ENCODE peak calls at places on chromosomes 4 and X, in six cellular contexts. X is lower lobe of right lung, Z is PC-9, K is left ventricle myocardium inferior, N is fibroblast of lung, C is astrocyte. L is an unnamed sample. For H3K9me3 and H3K36me3, the result is how much of the 10 kb centered on the place peaks cover.

GRCh38 chr4:41882622-41883347 is 52.4 kb upstream of the TMEM33 start:
- DNase-seq in X (peak), Z (peak), K (no peak), N (peak), C (no peak), L (no peak)

GRCh38 chr4:1211951-1212545 is 36.9 kb downstream of the CTBP1 start:
- DNase-seq in X (peak), Z (no peak), K (peak), N (no peak), C (no peak), L (no peak)

GRCh38 chr4:59086410-59086809 is 1976.2 kb upstream of the IGFBP7 start:
- DNase-seq in X (no peak), Z (no peak), K (no peak), N (no peak), C (no peak), L (no peak)

GRCh38 chr4:24599275-24599674 is 14.9 kb upstream of the DHX15 start:
- DNase-seq in X (no peak), Z (no peak), K (no peak), N (no peak), C (no peak), L (no peak)

GRCh38 chrX:16958356-16958755 is 11.9 kb downstream of the REPS2 start:
- DNase-seq in X (no peak), Z (no peak), K (no peak), N (no peak), C (no peak), L (no peak)

GRCh38 chr4:15451866-15452765 is 17.6 kb upstream of the CC2D2A start:
- DNase-seq in X (no peak), Z (peak), K (no peak), N (peak), C (peak), L (peak)

GRCh38 chr4:15147709-15148651 is 145.7 kb downstream of the CPEB2 start:
- DNase-seq in X (no peak), Z (no peak), K (no peak), N (no peak), C (no peak), L (no peak)

GRCh38 chr4:3168029-3168428 is 80.9 kb upstream of the MSANTD1 start:
- DNase-seq in X (no peak), Z (no peak), K (no peak), N (peak), C (peak), L (no peak)

GRCh38 chr4:47913858-47914218 is 545 bp downstream of the NFXL1 start:
- DNase-seq in X (peak), Z (no peak), K (peak), N (no peak), C (no peak), L (no peak)

GRCh38 chr4:145979160-145979559 is 40.5 kb upstream of the ZNF827 start:
- DNase-seq in X (no peak), Z (no peak), K (no peak), N (no peak), C (no peak), L (no peak)

GRCh38 chr4:80489798-80490197 is 154.3 kb downstream of the CFAP299 start:
- DNase-seq in X (no peak), Z (no peak), K (no peak), N (no peak), C (no peak), L (no peak)

GRCh38 chr4:23455482-23455881 is 434.4 kb downstream of the PPARGC1A start:
- DNase-seq in X (no peak), Z (no peak), K (no peak), N (peak), C (no peak), L (peak)

GRCh38 chr4:114052227-114052626 is 72.8 kb upstream of the ARSJ start:
- DNase-seq in X (no peak), Z (no peak), K (no peak), N (no peak), C (no peak), L (no peak)

GRCh38 chrX:17590892-17591740 is 146.2 kb upstream of the SCML1 start:
- DNase-seq in X (peak), Z (peak), K (peak), N (peak), C (peak), L (peak)

GRCh38 chr4:145101091-145101490 is 3.0 kb downstream of the ABCE1 start:
- DNase-seq in X (no peak), Z (no peak), K (no peak), N (peak), C (no peak), L (no peak)

GRCh38 chr4:139595989-139596679 is 40.1 kb upstream of the SETD7 start:
- DNase-seq in X (no peak), Z (peak), K (no peak), N (peak), C (peak), L (peak)

GRCh38 chr4:150251752-150252190 is 173.5 kb downstream of the DCLK2 start:
- DNase-seq in X (no peak), Z (no peak), K (no peak), N (peak), C (no peak), L (no peak)

GRCh38 chrX:30561191-30561590 is 16.4 kb downstream of the TASL start:
- DNase-seq in X (no peak), Z (no peak), K (peak), N (peak), C (no peak), L (no peak)

GRCh38 chrX:362351-362750 is 24.4 kb downstream of the PPP2R3B start:
- DNase-seq in X (no peak), Z (no peak), K (no peak), N (no peak), C (no peak), L (no peak)

GRCh38 chrX:53317365-53318069 is 36.1 kb upstream of the IQSEC2 start:
- DNase-seq in X (peak), Z (peak), K (peak), N (peak), C (peak), L (peak)

GRCh38 chrX:54246866-54247265 is 63.8 kb upstream of the FAM120C start:
- DNase-seq in X (no peak), Z (no peak), K (no peak), N (no peak), C (no peak), L (no peak)

GRCh38 chrX:39854772-39855747 is 242.7 kb downstream of the BCOR start:
- DNase-seq in X (no peak), Z (no peak), K (no peak), N (no peak), C (no peak), L (no peak)

GRCh38 chr4:175905939-175906338 is 93.9 kb upstream of the GPM6A start:
- DNase-seq in X (no peak), Z (no peak), K (no peak), N (no peak), C (no peak), L (no peak)

GRCh38 chr4:140777894-140778293 is 21.7 kb upstream of the TBC1D9 start:
- DNase-seq in X (no peak), Z (no peak), K (no peak), N (no peak), C (no peak), L (no peak)

GRCh38 chr4:77347341-77347740 is 190.3 kb downstream of the CCNG2 start:
- DNase-seq in X (no peak), Z (no peak), K (no peak), N (no peak), C (no peak), L (no peak)

GRCh38 chr4:19512086-19512485 is 739.6 kb upstream of the SLIT2 start:
- DNase-seq in X (no peak), Z (no peak), K (no peak), N (no peak), C (no peak), L (no peak)

GRCh38 chrX:103818844-103819243 is 13.2 kb downstream of the RAB9B start:
- DNase-seq in X (no peak), Z (no peak), K (no peak), N (peak), C (no peak), L (no peak)

GRCh38 chrX:117510453-117510852 is 606.2 kb downstream of the KLHL13 start:
- DNase-seq in X (no peak), Z (no peak), K (no peak), N (no peak), C (no peak), L (no peak)

GRCh38 chr4:183721207-183722081 is 62.4 kb downstream of the TRAPPC11 start:
- DNase-seq in X (peak), Z (peak), K (peak), N (peak), C (peak), L (no peak)

GRCh38 chr4:23333556-23333945 is 556.3 kb downstream of the PPARGC1A start:
- DNase-seq in X (no peak), Z (no peak), K (no peak), N (peak), C (peak), L (no peak)

GRCh38 chr4:1579834-1580686 is 104.1 kb downstream of the FAM53A start:
- DNase-seq in X (peak), Z (peak), K (peak), N (no peak), C (peak), L (peak)

GRCh38 chr4:26252349-26252748 is 68.5 kb upstream of the RBPJ start:
- DNase-seq in X (no peak), Z (peak), K (no peak), N (no peak), C (peak), L (no peak)

DNA sequence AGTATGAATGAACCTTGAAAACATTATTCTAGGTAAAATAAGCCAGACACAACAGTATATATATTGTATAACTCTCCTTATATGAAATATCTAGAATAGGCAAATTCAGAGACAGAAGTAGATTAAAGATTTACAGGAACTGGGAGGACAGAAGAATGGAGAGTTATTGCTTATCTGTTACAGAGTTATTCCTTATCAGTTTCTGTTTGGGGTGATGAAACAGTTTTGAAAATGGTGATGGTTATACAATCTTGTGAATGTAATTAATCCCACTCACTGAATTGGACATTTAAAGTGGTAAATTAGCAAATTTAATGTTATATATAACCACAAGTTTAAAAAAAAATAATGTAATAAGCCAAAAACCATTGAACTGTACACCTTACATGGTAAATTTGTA is 14.5 kb upstream of the EXOC1 start:
- DNase-seq in X (no peak), Z (no peak), K (no peak), N (no peak), C (no peak), L (no peak)
- H3K9me3 ChIP-seq in X (under half), Z (under half), K (under half), N (under half), C (under half), L (under half)

DNA sequence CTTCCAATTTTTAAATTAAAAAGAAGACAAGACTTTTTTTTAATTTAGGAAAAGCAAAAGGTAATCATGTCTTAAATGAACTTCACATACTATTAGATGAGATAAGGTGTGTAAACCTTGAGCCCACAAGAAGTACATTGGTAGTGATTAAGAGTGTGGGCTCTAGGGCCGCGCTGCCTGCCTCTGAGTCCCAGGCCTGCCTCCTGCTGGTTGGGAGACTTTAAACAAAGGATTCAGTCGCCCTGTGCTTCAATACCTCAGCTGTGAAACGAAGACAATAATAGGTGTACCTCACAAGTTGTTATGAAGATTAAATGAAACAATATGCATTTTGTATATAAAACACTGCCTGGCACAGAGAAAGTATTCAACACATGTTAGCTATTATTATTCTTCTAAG is 95.9 kb upstream of the MYOZ2 start:
- DNase-seq in X (no peak), Z (no peak), K (no peak), N (no peak), C (no peak), L (no peak)
- TF ChIP-seq CTCF in X (no peak), Z (no peak), K (peak), N (no peak), C (no peak), L (peak)

DNA sequence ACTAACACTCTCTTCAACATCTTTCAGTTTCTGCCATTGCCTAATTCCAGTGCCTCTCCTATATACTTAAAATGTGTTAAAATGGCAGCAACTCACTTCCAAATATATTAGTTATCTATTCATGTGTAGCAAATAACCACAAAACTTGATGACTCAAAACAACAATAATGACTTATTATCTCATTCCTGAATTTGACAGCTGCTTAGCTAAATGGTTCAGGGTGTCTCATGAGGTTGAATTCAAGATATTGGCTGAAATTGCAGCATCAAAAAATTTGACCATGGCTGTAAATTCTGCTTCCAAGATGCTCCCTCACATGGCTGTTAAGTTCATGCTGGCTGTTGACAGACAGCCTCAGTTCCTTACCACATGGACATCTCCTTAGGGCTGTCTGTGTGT is 25.3 kb downstream of the PITX2 start:
- DNase-seq in X (no peak), Z (no peak), K (no peak), N (no peak), C (no peak), L (no peak)
- H3K36me3 ChIP-seq in X (under half), Z (under half), K (under half), N (under half), C (under half), L (under half)

DNA sequence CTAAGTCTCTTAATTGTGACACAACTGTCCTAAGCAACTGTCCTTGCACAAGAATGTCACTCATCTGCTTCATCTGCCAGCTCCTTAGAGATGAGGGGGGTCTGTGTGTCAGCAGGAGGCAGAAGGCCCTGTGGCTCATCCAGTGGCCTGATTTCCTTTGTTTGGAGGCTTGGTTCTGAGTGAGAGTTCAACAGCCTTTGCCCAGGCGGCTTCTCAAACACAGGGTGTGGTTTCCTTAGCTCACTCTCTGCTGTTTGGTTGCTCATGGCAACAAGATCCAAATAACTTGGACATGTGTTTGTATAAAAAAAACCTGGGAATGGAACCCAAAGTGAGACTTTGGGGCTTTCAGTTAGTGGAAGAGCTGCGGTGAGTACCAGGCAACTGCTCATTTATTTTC is 46.6 kb downstream of the MAP7D3 start:
- DNase-seq in X (peak), Z (peak), K (no peak), N (peak), C (peak), L (peak)
- H3K9me3 ChIP-seq in X (under half), Z (under half), K (under half), N (under half), C (under half), L (under half)

GRCh38 chr4:185128272-185129119 is 14.6 kb upstream of the SLC25A4 start:
- DNase-seq in X (peak), Z (peak), K (peak), N (no peak), C (peak), L (no peak)
- TF ChIP-seq CTCF in X (no peak), Z (no peak), K (peak), N (no peak), C (no peak), L (peak)